ENCODE peak calls at places on chromosome 16, in four cellular contexts. G is A549, T is H7, A is bronchial epithelial cell. H is an unnamed sample.

GRCh38 chr16:78673157-78673556 is 573.7 kb downstream of the WWOX start:
- DNase-seq in G (no peak), T (no peak), A (no peak), H (no peak)

GRCh38 chr16:17343028-17343427 is 127.7 kb downstream of the XYLT1 start:
- DNase-seq in G (no peak), T (no peak), A (no peak), H (no peak)

GRCh38 chr16:15855704-15856003 is 1.2 kb downstream of the MYH11 start:
- DNase-seq in G (no peak), T (no peak), A (no peak), H (no peak)

GRCh38 chr16:72598696-72599095 is 426.7 kb upstream of the PMFBP1 start:
- DNase-seq in G (no peak), T (no peak), A (no peak), H (no peak)

GRCh38 chr16:86387461-86388440 is 122.6 kb upstream of the FOXF1 start:
- DNase-seq in G (peak; percentile 20), T (no peak), A (peak; percentile 8), H (peak; percentile 82)

GRCh38 chr16:51569204-51569911 is 418.3 kb upstream of the SALL1 start:
- DNase-seq in G (peak; percentile 10), T (no peak), A (peak; percentile 92), H (peak; percentile 81)

GRCh38 chr16:72060405-72060804 is 2.6 kb upstream of the HPR start:
- DNase-seq in G (no peak), T (no peak), A (no peak), H (no peak)

GRCh38 chr16:12319464-12320030 is 343.0 kb downstream of the SNX29 start:
- DNase-seq in G (no peak), T (no peak), A (no peak), H (no peak)

GRCh38 chr16:56610017-56610608 is 1.7 kb downstream of the MT2A start:
- DNase-seq in G (peak; percentile 21), T (no peak), A (peak; percentile 97), H (peak; percentile 70)

GRCh38 chr16:70635356-70636016 is 10.9 kb upstream of the IL34 start:
- DNase-seq in G (no peak), T (no peak), A (peak; percentile 77), H (peak; percentile 61)

GRCh38 chr16:88924834-88925539 is 52.0 kb downstream of the CBFA2T3 start:
- DNase-seq in G (peak; percentile 87), T (peak; percentile 94), A (peak; percentile 43), H (peak; percentile 82)

GRCh38 chr16:75591001-75591852 is 25.0 kb downstream of the GABARAPL2 start:
- DNase-seq in G (no peak), T (no peak), A (peak; percentile 20), H (no peak)

GRCh38 chr16:26787924-26788323 is 278.8 kb upstream of the C16orf82 start:
- DNase-seq in G (no peak), T (no peak), A (no peak), H (no peak)

GRCh38 chr16:86395477-86395876 is 114.8 kb upstream of the FOXF1 start:
- DNase-seq in G (no peak), T (no peak), A (no peak), H (no peak)

GRCh38 chr16:84159800-84160199 is 14.7 kb downstream of the DNAAF1 start:
- DNase-seq in G (no peak), T (no peak), A (no peak), H (no peak)

GRCh38 chr16:84357191-84357651 is 11.1 kb upstream of the ATP2C2 start:
- DNase-seq in G (no peak), T (no peak), A (peak; percentile 91), H (peak; percentile 76)

GRCh38 chr16:15654591-15654990 is 4.5 kb downstream of the NDE1 start:
- DNase-seq in G (no peak), T (no peak), A (no peak), H (no peak)

GRCh38 chr16:30926937-30927788 is 3.8 kb downstream of the FBXL19 start:
- DNase-seq in G (no peak), T (peak; percentile 19), A (no peak), H (no peak)

GRCh38 chr16:10103096-10103495 is 79.1 kb downstream of the GRIN2A start:
- DNase-seq in G (no peak), T (no peak), A (no peak), H (no peak)

GRCh38 chr16:12625068-12625467 is 178.6 kb downstream of the CPPED1 start:
- DNase-seq in G (no peak), T (peak; percentile 29), A (no peak), H (no peak)

GRCh38 chr16:3528406-3528805 is 27.6 kb downstream of the CLUAP1 start:
- DNase-seq in G (no peak), T (no peak), A (no peak), H (no peak)

GRCh38 chr16:62256406-62256805 is 220.2 kb upstream of the CDH8 start:
- DNase-seq in G (no peak), T (no peak), A (peak; percentile 46), H (peak; percentile 45)

GRCh38 chr16:61480250-61480649 is 556.0 kb downstream of the CDH8 start:
- DNase-seq in G (no peak), T (no peak), A (no peak), H (no peak)

GRCh38 chr16:709651-710499 is 4.3 kb upstream of the FBXL16 start:
- DNase-seq in G (no peak), T (peak; percentile 93), A (peak; percentile 49), H (peak; percentile 70)

GRCh38 chr16:67294927-67295326 is 15.6 kb downstream of the PLEKHG4 start:
- DNase-seq in G (no peak), T (peak; percentile 70), A (no peak), H (no peak)

GRCh38 chr16:56985288-56985961 is 3.9 kb upstream of the NLRC5 start:
- DNase-seq in G (peak; percentile 89), T (peak; percentile 47), A (peak; percentile 80), H (peak; percentile 92)

GRCh38 chr16:49857423-49858181 is 1.7 kb upstream of the ZNF423 start:
- DNase-seq in G (peak; percentile 87), T (peak; percentile 97), A (peak; percentile 13), H (peak; percentile 54)

GRCh38 chr16:8893976-8894690 is 12.0 kb downstream of the LITAFD start:
- DNase-seq in G (no peak), T (no peak), A (no peak), H (no peak)

GRCh38 chr16:89495121-89495520 is 4.8 kb upstream of the ANKRD11 start:
- DNase-seq in G (no peak), T (peak; percentile 27), A (no peak), H (no peak)

GRCh38 chr16:13118091-13118490 is 216.7 kb downstream of the SHISA9 start:
- DNase-seq in G (no peak), T (no peak), A (no peak), H (no peak)

H was measured in RWPE1.